ENCODE peak calls at places on chromosome 14, in eight cellular contexts. Q is colonic mucosa; E is dorsolateral prefrontal cortex; U is endothelial cell of umbilical vein; J is CD8-positive, alpha-beta T cell; Y is brain microvascular endothelial cell; P is lung; C is HepG2. B is an unnamed sample.
A peak's percentile ranks its signal among the peaks of the same experiment; 100 is the strongest.

GRCh38 chr14:55333785-55334485 is 62.7 kb downstream of the FBXO34 start:
- DNase-seq in Q (no peak), E (no peak), U (peak; percentile 13), J (no peak), Y (no peak), P (no peak), C (no peak), B (no peak)

GRCh38 chr14:94864421-94865195 is 94.7 kb upstream of the GSC start:
- DNase-seq in Q (no peak), E (no peak), U (no peak), J (no peak), Y (no peak), P (no peak), C (no peak), B (no peak)

GRCh38 chr14:89351364-89351957 is 65.6 kb downstream of the FOXN3 start:
- DNase-seq in Q (peak; percentile 17), E (no peak), U (peak; percentile 51), J (no peak), Y (no peak), P (peak; percentile 47), C (peak; percentile 98), B (no peak)

GRCh38 chr14:86541969-86542368 is 1012.0 kb downstream of the FLRT2 start:
- DNase-seq in Q (no peak), E (no peak), U (no peak), J (no peak), Y (no peak), P (no peak), C (no peak), B (no peak)

GRCh38 chr14:85409496-85410210 is 120.3 kb upstream of the FLRT2 start:
- DNase-seq in Q (no peak), E (no peak), U (peak; percentile 17), J (no peak), Y (no peak), P (no peak), C (no peak), B (no peak)

GRCh38 chr14:90893028-90893427 is 76.8 kb upstream of the TTC7B start:
- DNase-seq in Q (no peak), E (no peak), U (no peak), J (no peak), Y (no peak), P (no peak), C (no peak), B (no peak)

GRCh38 chr14:66359500-66359899 is 126.7 kb upstream of the CCDC196 start:
- DNase-seq in Q (no peak), E (no peak), U (peak; percentile 48), J (no peak), Y (no peak), P (no peak), C (peak; percentile 53), B (no peak)

GRCh38 chr14:47675489-47676300 is at the start of gene MDGA2:
- DNase-seq in Q (no peak), E (peak; percentile 87), U (no peak), J (no peak), Y (peak; percentile 26), P (no peak), C (no peak), B (no peak)

GRCh38 chr14:93115920-93116675 is at the start of gene ITPK1:
- DNase-seq in Q (peak; percentile 50), E (no peak), U (peak; percentile 31), J (peak; percentile 24), Y (no peak), P (peak; percentile 34), C (peak; percentile 24), B (peak; percentile 80)

GRCh38 chr14:105387530-105387922 is 10.8 kb upstream of the TEX22 start:
- DNase-seq in Q (no peak), E (no peak), U (no peak), J (no peak), Y (no peak), P (no peak), C (no peak), B (no peak)

GRCh38 chr14:79248771-79249170 is 962.5 kb downstream of the DIO2 start:
- DNase-seq in Q (no peak), E (no peak), U (no peak), J (no peak), Y (no peak), P (no peak), C (no peak), B (no peak)

GRCh38 chr14:23529016-23529740 is 22.4 kb downstream of the ZFHX2 start:
- DNase-seq in Q (no peak), E (no peak), U (no peak), J (no peak), Y (no peak), P (no peak), C (no peak), B (no peak)

GRCh38 chr14:32343926-32344430 is 14.9 kb downstream of the AKAP6 start:
- DNase-seq in Q (no peak), E (no peak), U (no peak), J (no peak), Y (no peak), P (no peak), C (no peak), B (no peak)

GRCh38 chr14:74913986-74914573 is 9.0 kb downstream of the RPS6KL1 start:
- DNase-seq in Q (peak; percentile 60), E (no peak), U (peak; percentile 66), J (no peak), Y (peak; percentile 62), P (peak; percentile 59), C (peak; percentile 62), B (peak; percentile 90)

GRCh38 chr14:39581474-39581873 is 149.2 kb upstream of the FBXO33 start:
- DNase-seq in Q (no peak), E (no peak), U (no peak), J (no peak), Y (no peak), P (no peak), C (no peak), B (no peak)

GRCh38 chr14:31766315-31766892 is 205.2 kb downstream of the NUBPL start:
- DNase-seq in Q (no peak), E (no peak), U (no peak), J (no peak), Y (no peak), P (no peak), C (peak; percentile 54), B (no peak)

GRCh38 chr14:75047506-75047905 is 3.8 kb downstream of the MLH3 start:
- DNase-seq in Q (no peak), E (no peak), U (no peak), J (no peak), Y (no peak), P (no peak), C (no peak), B (no peak)

GRCh38 chr14:93137864-93138263 is 22.1 kb upstream of the ITPK1 start:
- DNase-seq in Q (peak; percentile 86), E (no peak), U (no peak), J (no peak), Y (no peak), P (peak; percentile 61), C (peak; percentile 56), B (peak; percentile 78)

GRCh38 chr14:96752594-96752993 is 44.6 kb upstream of the VRK1 start:
- DNase-seq in Q (no peak), E (no peak), U (no peak), J (no peak), Y (no peak), P (no peak), C (no peak), B (no peak)

DNA sequence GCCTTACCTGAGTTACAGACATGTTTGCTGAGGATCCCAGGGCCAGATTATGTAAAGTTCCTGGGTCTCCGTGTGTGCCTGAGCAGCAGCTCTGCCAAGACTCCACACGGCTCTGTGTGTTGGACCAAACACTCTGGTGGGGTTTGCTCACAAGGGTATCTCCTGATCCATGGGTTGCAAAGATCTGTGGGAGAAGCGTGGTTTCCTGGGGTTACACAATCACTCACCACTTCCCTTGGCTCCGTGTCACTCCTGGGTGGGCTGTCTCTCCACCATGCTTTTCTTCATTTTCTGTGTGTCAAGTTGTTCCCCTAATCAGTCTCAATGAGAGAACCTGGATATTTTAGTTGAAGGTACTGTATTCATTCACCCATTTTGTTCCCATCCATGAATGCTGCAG is 1088.8 kb downstream of the FSCB start:
- DNase-seq in Q (no peak), E (no peak), U (no peak), J (no peak), Y (no peak), P (no peak), C (no peak), B (no peak)
- H3K27ac ChIP-seq in Q (no peak overlapping the region), E (no peak overlapping the region), U (no peak overlapping the region), J (no peak overlapping the region), Y (no peak overlapping the region), P (no peak overlapping the region), C (no peak overlapping the region), B (no peak overlapping the region)

GRCh38 chr14:104138891-104139459 is 588 bp downstream of the KIF26A start:
- DNase-seq in Q (no peak), E (peak; percentile 44), U (no peak), J (no peak), Y (no peak), P (no peak), C (no peak), B (peak; percentile 63)

GRCh38 chr14:104136472-104137296 is 1.7 kb upstream of the KIF26A start:
- DNase-seq in Q (no peak), E (peak; percentile 40), U (no peak), J (no peak), Y (no peak), P (no peak), C (no peak), B (no peak)

GRCh38 chr14:104137297-104138097 is 890 bp upstream of the KIF26A start:
- DNase-seq in Q (peak; percentile 74), E (peak; percentile 56), U (peak; percentile 51), J (peak; percentile 27), Y (no peak), P (no peak), C (peak; percentile 10), B (no peak)

GRCh38 chr14:104139460-104140212 is 1.2 kb downstream of the KIF26A start:
- DNase-seq in Q (peak; percentile 60), E (peak; percentile 36), U (no peak), J (no peak), Y (no peak), P (no peak), C (no peak), B (peak; percentile 61)

GRCh38 chr14:104138098-104138890 is at the start of gene KIF26A:
- DNase-seq in Q (peak; percentile 59), E (peak; percentile 39), U (peak; percentile 57), J (no peak), Y (no peak), P (no peak), C (no peak), B (peak; percentile 60)
- H3K27me3 ChIP-seq in Q (peaks cover 35% of the 10 kb centered on the region), E (peaks cover 34% of the 10 kb centered on the region), U (peaks cover 23% of the 10 kb centered on the region), J (peaks cover 10% of the 10 kb centered on the region), Y (peaks cover 46% of the 10 kb centered on the region), P (peaks cover 18% of the 10 kb centered on the region), C (peaks cover 9% of the 10 kb centered on the region), B (peaks cover 56% of the 10 kb centered on the region)

GRCh38 chr14:103393078-103393477 is 7.9 kb downstream of the MARK3 start:
- DNase-seq in Q (no peak), E (no peak), U (no peak), J (no peak), Y (no peak), P (no peak), C (no peak), B (no peak)
- H3K27ac ChIP-seq in Q (no peak overlapping the region), E (no peak overlapping the region), U (no peak overlapping the region), J (no peak overlapping the region), Y (no peak overlapping the region), P (no peak overlapping the region), C (no peak overlapping the region), B (no peak overlapping the region)

DNA sequence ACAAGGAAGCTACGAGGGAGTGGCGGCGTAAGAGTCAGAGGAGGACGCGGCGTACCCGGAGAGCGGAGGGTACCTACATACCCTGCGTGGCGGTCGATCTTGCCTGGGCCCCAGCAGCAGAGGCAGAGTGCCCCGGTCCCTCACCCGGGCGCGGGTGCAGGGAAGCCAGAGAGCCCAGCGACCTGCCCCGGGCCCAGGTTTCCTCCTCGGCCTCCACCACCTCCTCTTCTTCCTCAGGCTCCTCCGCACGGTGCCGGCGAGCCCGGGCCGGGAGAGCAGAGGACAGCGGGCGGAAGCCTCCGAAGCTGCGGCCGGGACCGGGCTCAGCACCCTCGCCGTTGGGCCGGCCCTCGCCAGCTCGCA is 6.7 kb downstream of the ZNF219 start:
- DNase-seq in Q (peak; percentile 22), E (no peak), U (no peak), J (no peak), Y (no peak), P (no peak), C (no peak), B (no peak)
- H3K27me3 ChIP-seq in Q (no peaks in the 10 kb centered on the region), E (no peaks in the 10 kb centered on the region), U (no peaks in the 10 kb centered on the region), J (no peaks in the 10 kb centered on the region), Y (no peaks in the 10 kb centered on the region), P (no peaks in the 10 kb centered on the region), C (no peaks in the 10 kb centered on the region), B (no peaks in the 10 kb centered on the region)